ENCODE peak calls at places on chromosomes 2 and 18, in ten cellular contexts. One of them, this sample, is unnamed.
A peak's percentile ranks its signal among the peaks of the same experiment; 100 is the strongest.

GRCh38 chr2:54059504-54059903 is 55.9 kb upstream of the ACYP2 start:
- DNase-seq in HFFc6: no peak
- DNase-seq in 8988T: no peak
- DNase-seq in keratinocyte: peak; percentile 49
- DNase-seq in RWPE1: no peak
- DNase-seq in stimulated activated CD8-positive, alpha-beta memory T cell treated with anti-CD3 and anti-CD28 coated beads, Interleukin-15, amount 100 ng/mL, for 1 hour: no peak
- DNase-seq in A549: no peak
- DNase-seq in activated CD4-positive, alpha-beta T cell treated with anti-CD3 and anti-CD28 coated beads, Interleukin-2, amount 50 U/mL, for 24 hours: no peak
- DNase-seq in choroid plexus epithelial cell: no peak
- DNase-seq in NCI-H1417: no peak
- DNase-seq in this sample: no peak

GRCh38 chr2:239791727-239792648 is 233.2 kb downstream of the NDUFA10 start:
- DNase-seq in HFFc6: no peak
- DNase-seq in 8988T: no peak
- DNase-seq in keratinocyte: no peak
- DNase-seq in RWPE1: no peak
- DNase-seq in stimulated activated CD8-positive, alpha-beta memory T cell treated with anti-CD3 and anti-CD28 coated beads, Interleukin-15, amount 100 ng/mL, for 1 hour: no peak
- DNase-seq in A549: no peak
- DNase-seq in activated CD4-positive, alpha-beta T cell treated with anti-CD3 and anti-CD28 coated beads, Interleukin-2, amount 50 U/mL, for 24 hours: no peak
- DNase-seq in choroid plexus epithelial cell: no peak
- DNase-seq in NCI-H1417: no peak
- DNase-seq in this sample: no peak

GRCh38 chr2:236065756-236066155 is 102.4 kb downstream of the GBX2 start:
- DNase-seq in HFFc6: no peak
- DNase-seq in 8988T: no peak
- DNase-seq in keratinocyte: no peak
- DNase-seq in RWPE1: no peak
- DNase-seq in stimulated activated CD8-positive, alpha-beta memory T cell treated with anti-CD3 and anti-CD28 coated beads, Interleukin-15, amount 100 ng/mL, for 1 hour: no peak
- DNase-seq in A549: no peak
- DNase-seq in activated CD4-positive, alpha-beta T cell treated with anti-CD3 and anti-CD28 coated beads, Interleukin-2, amount 50 U/mL, for 24 hours: no peak
- DNase-seq in choroid plexus epithelial cell: no peak
- DNase-seq in NCI-H1417: no peak
- DNase-seq in this sample: no peak

GRCh38 chr2:217478831-217479435 is 523.9 kb downstream of the TNS1 start:
- DNase-seq in HFFc6: no peak
- DNase-seq in 8988T: no peak
- DNase-seq in keratinocyte: no peak
- DNase-seq in RWPE1: no peak
- DNase-seq in stimulated activated CD8-positive, alpha-beta memory T cell treated with anti-CD3 and anti-CD28 coated beads, Interleukin-15, amount 100 ng/mL, for 1 hour: no peak
- DNase-seq in A549: no peak
- DNase-seq in activated CD4-positive, alpha-beta T cell treated with anti-CD3 and anti-CD28 coated beads, Interleukin-2, amount 50 U/mL, for 24 hours: no peak
- DNase-seq in choroid plexus epithelial cell: no peak
- DNase-seq in NCI-H1417: no peak
- DNase-seq in this sample: no peak

GRCh38 chr2:74414475-74414874 is 6.9 kb downstream of the C2orf81 start:
- DNase-seq in HFFc6: no peak
- DNase-seq in 8988T: no peak
- DNase-seq in keratinocyte: no peak
- DNase-seq in RWPE1: no peak
- DNase-seq in stimulated activated CD8-positive, alpha-beta memory T cell treated with anti-CD3 and anti-CD28 coated beads, Interleukin-15, amount 100 ng/mL, for 1 hour: no peak
- DNase-seq in A549: no peak
- DNase-seq in activated CD4-positive, alpha-beta T cell treated with anti-CD3 and anti-CD28 coated beads, Interleukin-2, amount 50 U/mL, for 24 hours: no peak
- DNase-seq in choroid plexus epithelial cell: no peak
- DNase-seq in NCI-H1417: no peak
- DNase-seq in this sample: no peak

GRCh38 chr2:74003494-74004211 is 18.9 kb downstream of the TET3 start:
- DNase-seq in HFFc6: peak; percentile 72
- DNase-seq in 8988T: no peak
- DNase-seq in keratinocyte: no peak
- DNase-seq in RWPE1: peak; percentile 59
- DNase-seq in stimulated activated CD8-positive, alpha-beta memory T cell treated with anti-CD3 and anti-CD28 coated beads, Interleukin-15, amount 100 ng/mL, for 1 hour: no peak
- DNase-seq in A549: no peak
- DNase-seq in activated CD4-positive, alpha-beta T cell treated with anti-CD3 and anti-CD28 coated beads, Interleukin-2, amount 50 U/mL, for 24 hours: no peak
- DNase-seq in choroid plexus epithelial cell: peak; percentile 49
- DNase-seq in NCI-H1417: peak; percentile 90
- DNase-seq in this sample: peak; percentile 82

GRCh38 chr2:26772064-26773001 is 8.2 kb downstream of the SLC35F6 start:
- DNase-seq in HFFc6: peak; percentile 50
- DNase-seq in 8988T: no peak
- DNase-seq in keratinocyte: no peak
- DNase-seq in RWPE1: no peak
- DNase-seq in stimulated activated CD8-positive, alpha-beta memory T cell treated with anti-CD3 and anti-CD28 coated beads, Interleukin-15, amount 100 ng/mL, for 1 hour: no peak
- DNase-seq in A549: peak; percentile 77
- DNase-seq in activated CD4-positive, alpha-beta T cell treated with anti-CD3 and anti-CD28 coated beads, Interleukin-2, amount 50 U/mL, for 24 hours: no peak
- DNase-seq in choroid plexus epithelial cell: peak; percentile 92
- DNase-seq in NCI-H1417: no peak
- DNase-seq in this sample: no peak

GRCh38 chr2:138630164-138630563 is 128.6 kb downstream of the SPOPL start:
- DNase-seq in HFFc6: no peak
- DNase-seq in 8988T: no peak
- DNase-seq in keratinocyte: peak; percentile 45
- DNase-seq in RWPE1: no peak
- DNase-seq in stimulated activated CD8-positive, alpha-beta memory T cell treated with anti-CD3 and anti-CD28 coated beads, Interleukin-15, amount 100 ng/mL, for 1 hour: no peak
- DNase-seq in A549: no peak
- DNase-seq in activated CD4-positive, alpha-beta T cell treated with anti-CD3 and anti-CD28 coated beads, Interleukin-2, amount 50 U/mL, for 24 hours: no peak
- DNase-seq in choroid plexus epithelial cell: no peak
- DNase-seq in NCI-H1417: peak; percentile 55
- DNase-seq in this sample: no peak

GRCh38 chr2:164495491-164496223 is 125.6 kb downstream of the GRB14 start:
- DNase-seq in HFFc6: peak; percentile 53
- DNase-seq in 8988T: no peak
- DNase-seq in keratinocyte: no peak
- DNase-seq in RWPE1: peak; percentile 43
- DNase-seq in stimulated activated CD8-positive, alpha-beta memory T cell treated with anti-CD3 and anti-CD28 coated beads, Interleukin-15, amount 100 ng/mL, for 1 hour: no peak
- DNase-seq in A549: peak; percentile 72
- DNase-seq in activated CD4-positive, alpha-beta T cell treated with anti-CD3 and anti-CD28 coated beads, Interleukin-2, amount 50 U/mL, for 24 hours: no peak
- DNase-seq in choroid plexus epithelial cell: peak; percentile 80
- DNase-seq in NCI-H1417: peak; percentile 31
- DNase-seq in this sample: peak; percentile 81

GRCh38 chr2:174606336-174606735 is 8.7 kb upstream of the WIPF1 start:
- DNase-seq in HFFc6: peak; percentile 83
- DNase-seq in 8988T: no peak
- DNase-seq in keratinocyte: no peak
- DNase-seq in RWPE1: peak; percentile 76
- DNase-seq in stimulated activated CD8-positive, alpha-beta memory T cell treated with anti-CD3 and anti-CD28 coated beads, Interleukin-15, amount 100 ng/mL, for 1 hour: no peak
- DNase-seq in A549: peak; percentile 82
- DNase-seq in activated CD4-positive, alpha-beta T cell treated with anti-CD3 and anti-CD28 coated beads, Interleukin-2, amount 50 U/mL, for 24 hours: no peak
- DNase-seq in choroid plexus epithelial cell: peak; percentile 72
- DNase-seq in NCI-H1417: no peak
- DNase-seq in this sample: peak; percentile 68

GRCh38 chr2:15967415-15968279 is 27.3 kb downstream of the MYCN start:
- DNase-seq in HFFc6: no peak
- DNase-seq in 8988T: no peak
- DNase-seq in keratinocyte: no peak
- DNase-seq in RWPE1: no peak
- DNase-seq in stimulated activated CD8-positive, alpha-beta memory T cell treated with anti-CD3 and anti-CD28 coated beads, Interleukin-15, amount 100 ng/mL, for 1 hour: no peak
- DNase-seq in A549: no peak
- DNase-seq in activated CD4-positive, alpha-beta T cell treated with anti-CD3 and anti-CD28 coated beads, Interleukin-2, amount 50 U/mL, for 24 hours: no peak
- DNase-seq in choroid plexus epithelial cell: no peak
- DNase-seq in NCI-H1417: no peak
- DNase-seq in this sample: no peak

GRCh38 chr2:124626993-124627392 is 601.9 kb downstream of the CNTNAP5 start:
- DNase-seq in HFFc6: no peak
- DNase-seq in 8988T: no peak
- DNase-seq in keratinocyte: no peak
- DNase-seq in RWPE1: no peak
- DNase-seq in stimulated activated CD8-positive, alpha-beta memory T cell treated with anti-CD3 and anti-CD28 coated beads, Interleukin-15, amount 100 ng/mL, for 1 hour: no peak
- DNase-seq in A549: no peak
- DNase-seq in activated CD4-positive, alpha-beta T cell treated with anti-CD3 and anti-CD28 coated beads, Interleukin-2, amount 50 U/mL, for 24 hours: no peak
- DNase-seq in choroid plexus epithelial cell: no peak
- DNase-seq in NCI-H1417: no peak
- DNase-seq in this sample: no peak

GRCh38 chr2:16030206-16031054 is 90.1 kb downstream of the MYCN start:
- DNase-seq in HFFc6: no peak
- DNase-seq in 8988T: no peak
- DNase-seq in keratinocyte: no peak
- DNase-seq in RWPE1: no peak
- DNase-seq in stimulated activated CD8-positive, alpha-beta memory T cell treated with anti-CD3 and anti-CD28 coated beads, Interleukin-15, amount 100 ng/mL, for 1 hour: no peak
- DNase-seq in A549: no peak
- DNase-seq in activated CD4-positive, alpha-beta T cell treated with anti-CD3 and anti-CD28 coated beads, Interleukin-2, amount 50 U/mL, for 24 hours: no peak
- DNase-seq in choroid plexus epithelial cell: no peak
- DNase-seq in NCI-H1417: no peak
- DNase-seq in this sample: no peak

GRCh38 chr2:226660124-226660523 is 139.5 kb downstream of the IRS1 start:
- DNase-seq in HFFc6: no peak
- DNase-seq in 8988T: no peak
- DNase-seq in keratinocyte: no peak
- DNase-seq in RWPE1: no peak
- DNase-seq in stimulated activated CD8-positive, alpha-beta memory T cell treated with anti-CD3 and anti-CD28 coated beads, Interleukin-15, amount 100 ng/mL, for 1 hour: no peak
- DNase-seq in A549: no peak
- DNase-seq in activated CD4-positive, alpha-beta T cell treated with anti-CD3 and anti-CD28 coated beads, Interleukin-2, amount 50 U/mL, for 24 hours: no peak
- DNase-seq in choroid plexus epithelial cell: no peak
- DNase-seq in NCI-H1417: no peak
- DNase-seq in this sample: no peak

GRCh38 chr2:183903026-183903425 is 695.3 kb upstream of the ZNF804A start:
- DNase-seq in HFFc6: no peak
- DNase-seq in 8988T: no peak
- DNase-seq in keratinocyte: no peak
- DNase-seq in RWPE1: no peak
- DNase-seq in stimulated activated CD8-positive, alpha-beta memory T cell treated with anti-CD3 and anti-CD28 coated beads, Interleukin-15, amount 100 ng/mL, for 1 hour: no peak
- DNase-seq in A549: no peak
- DNase-seq in activated CD4-positive, alpha-beta T cell treated with anti-CD3 and anti-CD28 coated beads, Interleukin-2, amount 50 U/mL, for 24 hours: no peak
- DNase-seq in choroid plexus epithelial cell: no peak
- DNase-seq in NCI-H1417: no peak
- DNase-seq in this sample: no peak

GRCh38 chr2:23583467-23583866 is 198.5 kb downstream of the KLHL29 start:
- DNase-seq in HFFc6: no peak
- DNase-seq in 8988T: no peak
- DNase-seq in keratinocyte: no peak
- DNase-seq in RWPE1: no peak
- DNase-seq in stimulated activated CD8-positive, alpha-beta memory T cell treated with anti-CD3 and anti-CD28 coated beads, Interleukin-15, amount 100 ng/mL, for 1 hour: no peak
- DNase-seq in A549: no peak
- DNase-seq in activated CD4-positive, alpha-beta T cell treated with anti-CD3 and anti-CD28 coated beads, Interleukin-2, amount 50 U/mL, for 24 hours: no peak
- DNase-seq in choroid plexus epithelial cell: no peak
- DNase-seq in NCI-H1417: no peak
- DNase-seq in this sample: no peak

GRCh38 chr2:69156624-69157023 is 143.6 kb downstream of the ANTXR1 start:
- DNase-seq in HFFc6: no peak
- DNase-seq in 8988T: no peak
- DNase-seq in keratinocyte: no peak
- DNase-seq in RWPE1: no peak
- DNase-seq in stimulated activated CD8-positive, alpha-beta memory T cell treated with anti-CD3 and anti-CD28 coated beads, Interleukin-15, amount 100 ng/mL, for 1 hour: no peak
- DNase-seq in A549: no peak
- DNase-seq in activated CD4-positive, alpha-beta T cell treated with anti-CD3 and anti-CD28 coated beads, Interleukin-2, amount 50 U/mL, for 24 hours: no peak
- DNase-seq in choroid plexus epithelial cell: no peak
- DNase-seq in NCI-H1417: no peak
- DNase-seq in this sample: no peak

GRCh38 chr2:213281156-213281555 is 3.1 kb upstream of the SPAG16 start:
- DNase-seq in HFFc6: no peak
- DNase-seq in 8988T: no peak
- DNase-seq in keratinocyte: no peak
- DNase-seq in RWPE1: no peak
- DNase-seq in stimulated activated CD8-positive, alpha-beta memory T cell treated with anti-CD3 and anti-CD28 coated beads, Interleukin-15, amount 100 ng/mL, for 1 hour: no peak
- DNase-seq in A549: no peak
- DNase-seq in activated CD4-positive, alpha-beta T cell treated with anti-CD3 and anti-CD28 coated beads, Interleukin-2, amount 50 U/mL, for 24 hours: no peak
- DNase-seq in choroid plexus epithelial cell: peak; percentile 59
- DNase-seq in NCI-H1417: no peak
- DNase-seq in this sample: peak; percentile 83

GRCh38 chr2:221461911-221462310 is 110.2 kb downstream of the EPHA4 start:
- DNase-seq in HFFc6: peak; percentile 77
- DNase-seq in 8988T: no peak
- DNase-seq in keratinocyte: no peak
- DNase-seq in RWPE1: no peak
- DNase-seq in stimulated activated CD8-positive, alpha-beta memory T cell treated with anti-CD3 and anti-CD28 coated beads, Interleukin-15, amount 100 ng/mL, for 1 hour: no peak
- DNase-seq in A549: no peak
- DNase-seq in activated CD4-positive, alpha-beta T cell treated with anti-CD3 and anti-CD28 coated beads, Interleukin-2, amount 50 U/mL, for 24 hours: no peak
- DNase-seq in choroid plexus epithelial cell: no peak
- DNase-seq in NCI-H1417: no peak
- DNase-seq in this sample: peak; percentile 48

GRCh38 chr2:15334650-15335326 is 226.3 kb downstream of the NBAS start:
- DNase-seq in HFFc6: peak; percentile 47
- DNase-seq in 8988T: no peak
- DNase-seq in keratinocyte: no peak
- DNase-seq in RWPE1: peak; percentile 63
- DNase-seq in stimulated activated CD8-positive, alpha-beta memory T cell treated with anti-CD3 and anti-CD28 coated beads, Interleukin-15, amount 100 ng/mL, for 1 hour: no peak
- DNase-seq in A549: no peak
- DNase-seq in activated CD4-positive, alpha-beta T cell treated with anti-CD3 and anti-CD28 coated beads, Interleukin-2, amount 50 U/mL, for 24 hours: no peak
- DNase-seq in choroid plexus epithelial cell: peak; percentile 78
- DNase-seq in NCI-H1417: peak; percentile 73
- DNase-seq in this sample: peak; percentile 66

GRCh38 chr18:32899819-32900218 is 127.0 kb upstream of the KLHL14 start:
- DNase-seq in HFFc6: no peak
- DNase-seq in 8988T: no peak
- DNase-seq in keratinocyte: no peak
- DNase-seq in RWPE1: no peak
- DNase-seq in stimulated activated CD8-positive, alpha-beta memory T cell treated with anti-CD3 and anti-CD28 coated beads, Interleukin-15, amount 100 ng/mL, for 1 hour: no peak
- DNase-seq in A549: no peak
- DNase-seq in activated CD4-positive, alpha-beta T cell treated with anti-CD3 and anti-CD28 coated beads, Interleukin-2, amount 50 U/mL, for 24 hours: no peak
- DNase-seq in choroid plexus epithelial cell: peak; percentile 63
- DNase-seq in NCI-H1417: no peak
- DNase-seq in this sample: peak; percentile 22

GRCh38 chr2:43609304-43609883 is 13.6 kb upstream of the THADA start:
- DNase-seq in HFFc6: peak; percentile 30
- DNase-seq in 8988T: peak; percentile 20
- DNase-seq in keratinocyte: no peak
- DNase-seq in RWPE1: peak; percentile 54
- DNase-seq in stimulated activated CD8-positive, alpha-beta memory T cell treated with anti-CD3 and anti-CD28 coated beads, Interleukin-15, amount 100 ng/mL, for 1 hour: no peak
- DNase-seq in A549: peak; percentile 66
- DNase-seq in activated CD4-positive, alpha-beta T cell treated with anti-CD3 and anti-CD28 coated beads, Interleukin-2, amount 50 U/mL, for 24 hours: peak; percentile 35
- DNase-seq in choroid plexus epithelial cell: peak; percentile 68
- DNase-seq in NCI-H1417: peak; percentile 83
- DNase-seq in this sample: peak; percentile 82

GRCh38 chr2:47254464-47254863 is 99.4 kb upstream of the STPG4 start:
- DNase-seq in HFFc6: no peak
- DNase-seq in 8988T: no peak
- DNase-seq in keratinocyte: no peak
- DNase-seq in RWPE1: no peak
- DNase-seq in stimulated activated CD8-positive, alpha-beta memory T cell treated with anti-CD3 and anti-CD28 coated beads, Interleukin-15, amount 100 ng/mL, for 1 hour: no peak
- DNase-seq in A549: no peak
- DNase-seq in activated CD4-positive, alpha-beta T cell treated with anti-CD3 and anti-CD28 coated beads, Interleukin-2, amount 50 U/mL, for 24 hours: no peak
- DNase-seq in choroid plexus epithelial cell: no peak
- DNase-seq in NCI-H1417: no peak
- DNase-seq in this sample: no peak

GRCh38 chr2:12704378-12704777 is 12.4 kb upstream of the TRIB2 start:
- DNase-seq in HFFc6: no peak
- DNase-seq in 8988T: no peak
- DNase-seq in keratinocyte: no peak
- DNase-seq in RWPE1: no peak
- DNase-seq in stimulated activated CD8-positive, alpha-beta memory T cell treated with anti-CD3 and anti-CD28 coated beads, Interleukin-15, amount 100 ng/mL, for 1 hour: no peak
- DNase-seq in A549: no peak
- DNase-seq in activated CD4-positive, alpha-beta T cell treated with anti-CD3 and anti-CD28 coated beads, Interleukin-2, amount 50 U/mL, for 24 hours: no peak
- DNase-seq in choroid plexus epithelial cell: peak; percentile 64
- DNase-seq in NCI-H1417: no peak
- DNase-seq in this sample: peak; percentile 81

GRCh38 chr2:241008711-241009121 is 10.3 kb downstream of the SNED1 start:
- DNase-seq in HFFc6: no peak
- DNase-seq in 8988T: peak; percentile 0
- DNase-seq in keratinocyte: no peak
- DNase-seq in RWPE1: no peak
- DNase-seq in stimulated activated CD8-positive, alpha-beta memory T cell treated with anti-CD3 and anti-CD28 coated beads, Interleukin-15, amount 100 ng/mL, for 1 hour: no peak
- DNase-seq in A549: no peak
- DNase-seq in activated CD4-positive, alpha-beta T cell treated with anti-CD3 and anti-CD28 coated beads, Interleukin-2, amount 50 U/mL, for 24 hours: no peak
- DNase-seq in choroid plexus epithelial cell: no peak
- DNase-seq in NCI-H1417: no peak
- DNase-seq in this sample: no peak

GRCh38 chr2:236169151-236169721 is 1.1 kb upstream of the GBX2 start:
- DNase-seq in HFFc6: no peak
- DNase-seq in 8988T: no peak
- DNase-seq in keratinocyte: no peak
- DNase-seq in RWPE1: no peak
- DNase-seq in stimulated activated CD8-positive, alpha-beta memory T cell treated with anti-CD3 and anti-CD28 coated beads, Interleukin-15, amount 100 ng/mL, for 1 hour: no peak
- DNase-seq in A549: no peak
- DNase-seq in activated CD4-positive, alpha-beta T cell treated with anti-CD3 and anti-CD28 coated beads, Interleukin-2, amount 50 U/mL, for 24 hours: no peak
- DNase-seq in choroid plexus epithelial cell: no peak
- DNase-seq in NCI-H1417: no peak
- DNase-seq in this sample: no peak

GRCh38 chr2:143263045-143263625 is 133.9 kb downstream of the ARHGAP15 start:
- DNase-seq in HFFc6: no peak
- DNase-seq in 8988T: no peak
- DNase-seq in keratinocyte: no peak
- DNase-seq in RWPE1: no peak
- DNase-seq in stimulated activated CD8-positive, alpha-beta memory T cell treated with anti-CD3 and anti-CD28 coated beads, Interleukin-15, amount 100 ng/mL, for 1 hour: no peak
- DNase-seq in A549: peak; percentile 5
- DNase-seq in activated CD4-positive, alpha-beta T cell treated with anti-CD3 and anti-CD28 coated beads, Interleukin-2, amount 50 U/mL, for 24 hours: no peak
- DNase-seq in choroid plexus epithelial cell: peak; percentile 7
- DNase-seq in NCI-H1417: peak; percentile 19
- DNase-seq in this sample: no peak

GRCh38 chr18:23784811-23785245 is 95.6 kb downstream of the LAMA3 start:
- DNase-seq in HFFc6: peak; percentile 75
- DNase-seq in 8988T: peak; percentile 90
- DNase-seq in keratinocyte: peak; percentile 45
- DNase-seq in RWPE1: peak; percentile 14
- DNase-seq in stimulated activated CD8-positive, alpha-beta memory T cell treated with anti-CD3 and anti-CD28 coated beads, Interleukin-15, amount 100 ng/mL, for 1 hour: no peak
- DNase-seq in A549: no peak
- DNase-seq in activated CD4-positive, alpha-beta T cell treated with anti-CD3 and anti-CD28 coated beads, Interleukin-2, amount 50 U/mL, for 24 hours: no peak
- DNase-seq in choroid plexus epithelial cell: peak; percentile 71
- DNase-seq in NCI-H1417: no peak
- DNase-seq in this sample: peak; percentile 53

This sample was measured in adipocyte.